ENCODE peak calls at places on chromosomes 16 and 17, in ten cellular contexts. One of them, this sample, is unnamed.
A peak's percentile ranks its signal among the peaks of the same experiment; 100 is the strongest.

GRCh38 chr16:53913082-53913870 is 209.3 kb downstream of the FTO start:
- DNase-seq in Peyer's patch: no peak
- DNase-seq in testis: peak; percentile 82
- DNase-seq in uterus: peak; percentile 66
- DNase-seq in astrocyte of the spinal cord: peak; percentile 89
- DNase-seq in hepatocyte: peak; percentile 13
- DNase-seq in ascending aorta: peak; percentile 67
- DNase-seq in cardiac fibroblast: peak; percentile 97
- DNase-seq in stomach: no peak
- DNase-seq in body of pancreas: peak; percentile 47
- DNase-seq in this sample: peak; percentile 97

GRCh38 chr16:22123146-22123545 is 30.8 kb downstream of the VWA3A start:
- DNase-seq in Peyer's patch: no peak
- DNase-seq in uterus: no peak
- DNase-seq in stomach: no peak
- DNase-seq in hepatocyte: no peak
- DNase-seq in cardiac fibroblast: peak; percentile 33
- DNase-seq in testis: no peak
- DNase-seq in body of pancreas: no peak
- DNase-seq in ascending aorta: no peak
- DNase-seq in astrocyte of the spinal cord: no peak
- DNase-seq in this sample: no peak

GRCh38 chr17:72492494-72492893 is 371.7 kb downstream of the SOX9 start:
- DNase-seq in ascending aorta: no peak
- DNase-seq in Peyer's patch: no peak
- DNase-seq in astrocyte of the spinal cord: no peak
- DNase-seq in body of pancreas: no peak
- DNase-seq in hepatocyte: no peak
- DNase-seq in uterus: no peak
- DNase-seq in cardiac fibroblast: no peak
- DNase-seq in stomach: no peak
- DNase-seq in testis: no peak
- DNase-seq in this sample: no peak

GRCh38 chr16:7025616-7026190 is 306.9 kb upstream of the RBFOX1 start:
- DNase-seq in body of pancreas: peak; percentile 55
- DNase-seq in astrocyte of the spinal cord: no peak
- DNase-seq in ascending aorta: peak; percentile 66
- DNase-seq in testis: peak; percentile 90
- DNase-seq in cardiac fibroblast: peak; percentile 27
- DNase-seq in hepatocyte: peak; percentile 92
- DNase-seq in Peyer's patch: no peak
- DNase-seq in uterus: peak; percentile 14
- DNase-seq in stomach: peak; percentile 46
- DNase-seq in this sample: no peak

GRCh38 chr16:88831838-88832237 is 20.1 kb upstream of the APRT start:
- DNase-seq in ascending aorta: no peak
- DNase-seq in cardiac fibroblast: peak; percentile 5
- DNase-seq in body of pancreas: no peak
- DNase-seq in astrocyte of the spinal cord: no peak
- DNase-seq in testis: no peak
- DNase-seq in Peyer's patch: no peak
- DNase-seq in stomach: no peak
- DNase-seq in uterus: no peak
- DNase-seq in hepatocyte: no peak
- DNase-seq in this sample: no peak

GRCh38 chr17:4176803-4177472 is 33.9 kb downstream of the CYB5D2 start:
- DNase-seq in ascending aorta: no peak
- DNase-seq in cardiac fibroblast: no peak
- DNase-seq in body of pancreas: no peak
- DNase-seq in uterus: no peak
- DNase-seq in testis: no peak
- DNase-seq in astrocyte of the spinal cord: no peak
- DNase-seq in hepatocyte: no peak
- DNase-seq in Peyer's patch: no peak
- DNase-seq in stomach: no peak
- DNase-seq in this sample: no peak

GRCh38 chr17:8846768-8847211 is 20.7 kb downstream of the PIK3R6 start:
- DNase-seq in uterus: no peak
- DNase-seq in testis: peak; percentile 44
- DNase-seq in body of pancreas: peak; percentile 21
- DNase-seq in cardiac fibroblast: peak; percentile 62
- DNase-seq in hepatocyte: peak; percentile 45
- DNase-seq in astrocyte of the spinal cord: peak; percentile 15
- DNase-seq in Peyer's patch: no peak
- DNase-seq in ascending aorta: peak; percentile 18
- DNase-seq in stomach: no peak
- DNase-seq in this sample: peak; percentile 68

GRCh38 chr17:65666869-65667268 is 105.4 kb upstream of the AXIN2 start:
- DNase-seq in Peyer's patch: no peak
- DNase-seq in astrocyte of the spinal cord: no peak
- DNase-seq in ascending aorta: no peak
- DNase-seq in uterus: no peak
- DNase-seq in cardiac fibroblast: no peak
- DNase-seq in testis: no peak
- DNase-seq in stomach: no peak
- DNase-seq in body of pancreas: no peak
- DNase-seq in hepatocyte: no peak
- DNase-seq in this sample: peak; percentile 15

GRCh38 chr17:31007695-31008373 is 37.0 kb downstream of the RNF135 start:
- DNase-seq in cardiac fibroblast: no peak
- DNase-seq in Peyer's patch: no peak
- DNase-seq in hepatocyte: no peak
- DNase-seq in uterus: no peak
- DNase-seq in testis: no peak
- DNase-seq in astrocyte of the spinal cord: no peak
- DNase-seq in ascending aorta: no peak
- DNase-seq in body of pancreas: no peak
- DNase-seq in stomach: no peak
- DNase-seq in this sample: no peak

GRCh38 chr16:59733321-59733720 is 999.2 kb upstream of the GOT2 start:
- DNase-seq in ascending aorta: no peak
- DNase-seq in uterus: no peak
- DNase-seq in Peyer's patch: no peak
- DNase-seq in hepatocyte: no peak
- DNase-seq in body of pancreas: no peak
- DNase-seq in testis: no peak
- DNase-seq in stomach: no peak
- DNase-seq in astrocyte of the spinal cord: no peak
- DNase-seq in cardiac fibroblast: no peak
- DNase-seq in this sample: no peak

GRCh38 chr17:61487668-61488595 is 35.7 kb downstream of the TBX4 start:
- DNase-seq in uterus: no peak
- DNase-seq in testis: no peak
- DNase-seq in cardiac fibroblast: no peak
- DNase-seq in Peyer's patch: no peak
- DNase-seq in astrocyte of the spinal cord: no peak
- DNase-seq in hepatocyte: no peak
- DNase-seq in body of pancreas: no peak
- DNase-seq in stomach: peak; percentile 16
- DNase-seq in ascending aorta: peak; percentile 45
- DNase-seq in this sample: no peak

GRCh38 chr16:62283-62682 is 8.7 kb downstream of the SNRNP25 start:
- DNase-seq in ascending aorta: no peak
- DNase-seq in testis: no peak
- DNase-seq in Peyer's patch: no peak
- DNase-seq in uterus: no peak
- DNase-seq in stomach: no peak
- DNase-seq in cardiac fibroblast: no peak
- DNase-seq in hepatocyte: no peak
- DNase-seq in body of pancreas: no peak
- DNase-seq in astrocyte of the spinal cord: no peak
- DNase-seq in this sample: no peak

GRCh38 chr16:82031116-82032084 is 3.7 kb upstream of the HSD17B2 start:
- DNase-seq in hepatocyte: peak; percentile 78
- DNase-seq in ascending aorta: no peak
- DNase-seq in testis: no peak
- DNase-seq in body of pancreas: peak; percentile 28
- DNase-seq in uterus: peak; percentile 27
- DNase-seq in Peyer's patch: no peak
- DNase-seq in astrocyte of the spinal cord: peak; percentile 78
- DNase-seq in stomach: no peak
- DNase-seq in cardiac fibroblast: peak; percentile 71
- DNase-seq in this sample: peak; percentile 63

GRCh38 chr16:88720396-88720970 is 14.2 kb downstream of the CTU2 start:
- DNase-seq in body of pancreas: no peak
- DNase-seq in ascending aorta: no peak
- DNase-seq in cardiac fibroblast: no peak
- DNase-seq in stomach: no peak
- DNase-seq in uterus: no peak
- DNase-seq in astrocyte of the spinal cord: no peak
- DNase-seq in testis: no peak
- DNase-seq in hepatocyte: no peak
- DNase-seq in Peyer's patch: no peak
- DNase-seq in this sample: no peak

GRCh38 chr17:7716901-7717755 is at the start of gene DNAH2:
- DNase-seq in hepatocyte: peak; percentile 95
- DNase-seq in Peyer's patch: peak; percentile 21
- DNase-seq in cardiac fibroblast: peak; percentile 92
- DNase-seq in testis: peak; percentile 82
- DNase-seq in uterus: peak; percentile 88
- DNase-seq in body of pancreas: peak; percentile 91
- DNase-seq in ascending aorta: peak; percentile 86
- DNase-seq in astrocyte of the spinal cord: peak; percentile 89
- DNase-seq in stomach: peak; percentile 77
- DNase-seq in this sample: peak; percentile 91
- TF ChIP-seq CTCF in hepatocyte: peak; percentile 55
- TF ChIP-seq CTCF in Peyer's patch: peak; percentile 38
- TF ChIP-seq CTCF in cardiac fibroblast: peak; percentile 40
- TF ChIP-seq CTCF in testis: peak; percentile 21
- TF ChIP-seq CTCF in uterus: peak; percentile 44
- TF ChIP-seq CTCF in body of pancreas: peak; percentile 18
- TF ChIP-seq CTCF in ascending aorta: peak; percentile 7
- TF ChIP-seq CTCF in astrocyte of the spinal cord: peak; percentile 61
- TF ChIP-seq CTCF in stomach: no peak
- TF ChIP-seq CTCF in this sample: peak; percentile 43

GRCh38 chr16:72542103-72542502 is 370.1 kb upstream of the PMFBP1 start:
- DNase-seq in ascending aorta: no peak
- DNase-seq in Peyer's patch: no peak
- DNase-seq in hepatocyte: no peak
- DNase-seq in astrocyte of the spinal cord: no peak
- DNase-seq in cardiac fibroblast: no peak
- DNase-seq in stomach: no peak
- DNase-seq in uterus: no peak
- DNase-seq in body of pancreas: no peak
- DNase-seq in testis: no peak
- DNase-seq in this sample: no peak

GRCh38 chr16:72537684-72538083 is 365.7 kb upstream of the PMFBP1 start:
- DNase-seq in stomach: no peak
- DNase-seq in uterus: no peak
- DNase-seq in body of pancreas: no peak
- DNase-seq in hepatocyte: no peak
- DNase-seq in astrocyte of the spinal cord: peak; percentile 71
- DNase-seq in testis: no peak
- DNase-seq in Peyer's patch: no peak
- DNase-seq in cardiac fibroblast: peak; percentile 71
- DNase-seq in ascending aorta: no peak
- DNase-seq in this sample: peak; percentile 68

GRCh38 chr16:72532896-72533295 is 360.9 kb upstream of the PMFBP1 start:
- DNase-seq in hepatocyte: no peak
- DNase-seq in cardiac fibroblast: no peak
- DNase-seq in uterus: no peak
- DNase-seq in ascending aorta: no peak
- DNase-seq in astrocyte of the spinal cord: no peak
- DNase-seq in testis: no peak
- DNase-seq in stomach: no peak
- DNase-seq in Peyer's patch: no peak
- DNase-seq in body of pancreas: no peak
- DNase-seq in this sample: peak; percentile 25

GRCh38 chr16:72536673-72537435 is 364.9 kb upstream of the PMFBP1 start:
- DNase-seq in stomach: no peak
- DNase-seq in cardiac fibroblast: peak; percentile 33
- DNase-seq in uterus: no peak
- DNase-seq in astrocyte of the spinal cord: peak; percentile 64
- DNase-seq in ascending aorta: no peak
- DNase-seq in testis: no peak
- DNase-seq in hepatocyte: no peak
- DNase-seq in body of pancreas: no peak
- DNase-seq in Peyer's patch: no peak
- DNase-seq in this sample: peak; percentile 59
- H3K4me3 ChIP-seq in stomach: no peak overlapping the region
- H3K4me3 ChIP-seq in cardiac fibroblast: no peak overlapping the region
- H3K4me3 ChIP-seq in uterus: no peak overlapping the region
- H3K4me3 ChIP-seq in astrocyte of the spinal cord: no peak overlapping the region
- H3K4me3 ChIP-seq in ascending aorta: no peak overlapping the region
- H3K4me3 ChIP-seq in testis: no peak overlapping the region
- H3K4me3 ChIP-seq in hepatocyte: no peak overlapping the region
- H3K4me3 ChIP-seq in body of pancreas: no peak overlapping the region
- H3K4me3 ChIP-seq in Peyer's patch: no peak overlapping the region
- H3K4me3 ChIP-seq in this sample: no peak overlapping the region

GRCh38 chr16:49855280-49855821 is 561 bp downstream of the ZNF423 start:
- DNase-seq in stomach: peak; percentile 88
- DNase-seq in astrocyte of the spinal cord: peak; percentile 85
- DNase-seq in uterus: peak; percentile 87
- DNase-seq in body of pancreas: peak; percentile 90
- DNase-seq in Peyer's patch: peak; percentile 40
- DNase-seq in ascending aorta: peak; percentile 89
- DNase-seq in testis: peak; percentile 85
- DNase-seq in cardiac fibroblast: peak; percentile 85
- DNase-seq in hepatocyte: peak; percentile 94
- DNase-seq in this sample: peak; percentile 70

GRCh38 chr16:49857423-49858181 is 1.7 kb upstream of the ZNF423 start:
- DNase-seq in ascending aorta: peak; percentile 75
- DNase-seq in testis: peak; percentile 75
- DNase-seq in uterus: peak; percentile 57
- DNase-seq in astrocyte of the spinal cord: peak; percentile 49
- DNase-seq in hepatocyte: peak; percentile 85
- DNase-seq in stomach: peak; percentile 56
- DNase-seq in body of pancreas: peak; percentile 85
- DNase-seq in cardiac fibroblast: peak; percentile 69
- DNase-seq in Peyer's patch: no peak
- DNase-seq in this sample: peak; percentile 46

GRCh38 chr16:49858200-49859129 is 2.6 kb upstream of the ZNF423 start:
- DNase-seq in uterus: peak; percentile 72
- DNase-seq in cardiac fibroblast: peak; percentile 55
- DNase-seq in hepatocyte: peak; percentile 81
- DNase-seq in testis: peak; percentile 79
- DNase-seq in body of pancreas: peak; percentile 61
- DNase-seq in stomach: no peak
- DNase-seq in Peyer's patch: no peak
- DNase-seq in astrocyte of the spinal cord: no peak
- DNase-seq in ascending aorta: peak; percentile 87
- DNase-seq in this sample: no peak

GRCh38 chr16:49855822-49856740 is at the start of gene ZNF423:
- DNase-seq in testis: no peak
- DNase-seq in cardiac fibroblast: no peak
- DNase-seq in Peyer's patch: no peak
- DNase-seq in astrocyte of the spinal cord: no peak
- DNase-seq in hepatocyte: peak; percentile 56
- DNase-seq in uterus: no peak
- DNase-seq in stomach: no peak
- DNase-seq in body of pancreas: no peak
- DNase-seq in ascending aorta: no peak
- DNase-seq in this sample: no peak

GRCh38 chr16:49856741-49857330 is 924 bp upstream of the ZNF423 start:
- DNase-seq in hepatocyte: peak; percentile 93
- DNase-seq in body of pancreas: peak; percentile 83
- DNase-seq in Peyer's patch: no peak
- DNase-seq in stomach: peak; percentile 74
- DNase-seq in uterus: peak; percentile 79
- DNase-seq in cardiac fibroblast: peak; percentile 87
- DNase-seq in testis: peak; percentile 85
- DNase-seq in astrocyte of the spinal cord: peak; percentile 87
- DNase-seq in ascending aorta: peak; percentile 87
- DNase-seq in this sample: peak; percentile 75
- TF ChIP-seq CTCF in hepatocyte: peak; percentile 57
- TF ChIP-seq CTCF in body of pancreas: no peak
- TF ChIP-seq CTCF in Peyer's patch: peak; percentile 43
- TF ChIP-seq CTCF in stomach: no peak
- TF ChIP-seq CTCF in uterus: peak; percentile 53
- TF ChIP-seq CTCF in cardiac fibroblast: peak; percentile 32
- TF ChIP-seq CTCF in testis: peak; percentile 51
- TF ChIP-seq CTCF in astrocyte of the spinal cord: peak; percentile 59
- TF ChIP-seq CTCF in ascending aorta: peak; percentile 42
- TF ChIP-seq CTCF in this sample: peak; percentile 45

GRCh38 chr16:20674684-20675487 is 22.6 kb downstream of the ACSM1 start:
- DNase-seq in hepatocyte: no peak
- DNase-seq in body of pancreas: peak; percentile 5
- DNase-seq in ascending aorta: no peak
- DNase-seq in astrocyte of the spinal cord: no peak
- DNase-seq in Peyer's patch: peak; percentile 16
- DNase-seq in uterus: peak; percentile 44
- DNase-seq in testis: peak; percentile 32
- DNase-seq in cardiac fibroblast: peak; percentile 6
- DNase-seq in stomach: no peak
- DNase-seq in this sample: no peak
- H3K4me3 ChIP-seq in hepatocyte: no peak overlapping the region
- H3K4me3 ChIP-seq in body of pancreas: no peak overlapping the region
- H3K4me3 ChIP-seq in ascending aorta: peak overlapping the region; percentile 36
- H3K4me3 ChIP-seq in astrocyte of the spinal cord: no peak overlapping the region
- H3K4me3 ChIP-seq in Peyer's patch: peak overlapping the region; percentile 3
- H3K4me3 ChIP-seq in uterus: peak overlapping the region; percentile 78
- H3K4me3 ChIP-seq in testis: peak overlapping the region; percentile 54
- H3K4me3 ChIP-seq in cardiac fibroblast: peak overlapping the region; percentile 44
- H3K4me3 ChIP-seq in stomach: peak overlapping the region; percentile 44
- H3K4me3 ChIP-seq in this sample: peak overlapping the region; percentile 13